ENCODE peak calls at places on chromosome 16, in five cellular contexts. One of them, this sample, is unnamed.

GRCh38 chr16:528111-529011 is 849 bp downstream of the CAPN15 start:
- DNase-seq in stimulated activated CD8-positive, alpha-beta memory T cell treated with anti-CD3 and anti-CD28 coated beads, Interleukin-4, amount 100 ng/mL, for 4 hours: no peak
- DNase-seq in AG09319: no peak
- DNase-seq in iris pigment epithelial cell: peak; percentile 73
- DNase-seq in SW480: peak; percentile 70
- DNase-seq in this sample: no peak

GRCh38 chr16:8958344-8958808 is 5.3 kb downstream of the USP7 start:
- DNase-seq in iris pigment epithelial cell: peak; percentile 64
- DNase-seq in SW480: peak; percentile 67
- DNase-seq in AG09319: no peak
- DNase-seq in stimulated activated CD8-positive, alpha-beta memory T cell treated with anti-CD3 and anti-CD28 coated beads, Interleukin-4, amount 100 ng/mL, for 4 hours: no peak
- DNase-seq in this sample: no peak

GRCh38 chr16:1356061-1356900 is 4.5 kb downstream of the GNPTG start:
- DNase-seq in AG09319: no peak
- DNase-seq in iris pigment epithelial cell: no peak
- DNase-seq in stimulated activated CD8-positive, alpha-beta memory T cell treated with anti-CD3 and anti-CD28 coated beads, Interleukin-4, amount 100 ng/mL, for 4 hours: no peak
- DNase-seq in SW480: no peak
- DNase-seq in this sample: no peak

GRCh38 chr16:27098366-27099050 is 31.8 kb downstream of the C16orf82 start:
- DNase-seq in iris pigment epithelial cell: no peak
- DNase-seq in AG09319: no peak
- DNase-seq in stimulated activated CD8-positive, alpha-beta memory T cell treated with anti-CD3 and anti-CD28 coated beads, Interleukin-4, amount 100 ng/mL, for 4 hours: no peak
- DNase-seq in SW480: no peak
- DNase-seq in this sample: no peak

GRCh38 chr16:58516768-58517107 is 1.4 kb downstream of the SETD6 start:
- DNase-seq in stimulated activated CD8-positive, alpha-beta memory T cell treated with anti-CD3 and anti-CD28 coated beads, Interleukin-4, amount 100 ng/mL, for 4 hours: no peak
- DNase-seq in SW480: no peak
- DNase-seq in AG09319: no peak
- DNase-seq in iris pigment epithelial cell: no peak
- DNase-seq in this sample: no peak

GRCh38 chr16:9901-10665 is 43.3 kb downstream of the POLR3K start:
- DNase-seq in iris pigment epithelial cell: no peak
- DNase-seq in SW480: peak; percentile 17
- DNase-seq in stimulated activated CD8-positive, alpha-beta memory T cell treated with anti-CD3 and anti-CD28 coated beads, Interleukin-4, amount 100 ng/mL, for 4 hours: no peak
- DNase-seq in AG09319: no peak
- DNase-seq in this sample: no peak

GRCh38 chr16:8788578-8789172 is 8.8 kb downstream of the TMEM186 start:
- DNase-seq in iris pigment epithelial cell: no peak
- DNase-seq in SW480: peak; percentile 64
- DNase-seq in stimulated activated CD8-positive, alpha-beta memory T cell treated with anti-CD3 and anti-CD28 coated beads, Interleukin-4, amount 100 ng/mL, for 4 hours: no peak
- DNase-seq in AG09319: no peak
- DNase-seq in this sample: peak; percentile 66

GRCh38 chr16:53502331-53503269 is at the start of gene AKTIP:
- DNase-seq in AG09319: no peak
- DNase-seq in iris pigment epithelial cell: peak; percentile 57
- DNase-seq in SW480: peak; percentile 26
- DNase-seq in stimulated activated CD8-positive, alpha-beta memory T cell treated with anti-CD3 and anti-CD28 coated beads, Interleukin-4, amount 100 ng/mL, for 4 hours: no peak
- DNase-seq in this sample: no peak

GRCh38 chr16:74743668-74744299 is 30.8 kb downstream of the FA2H start:
- DNase-seq in AG09319: no peak
- DNase-seq in iris pigment epithelial cell: peak; percentile 65
- DNase-seq in SW480: peak; percentile 83
- DNase-seq in stimulated activated CD8-positive, alpha-beta memory T cell treated with anti-CD3 and anti-CD28 coated beads, Interleukin-4, amount 100 ng/mL, for 4 hours: no peak
- DNase-seq in this sample: peak; percentile 52

GRCh38 chr16:89412811-89413210 is 77.5 kb downstream of the ANKRD11 start:
- DNase-seq in iris pigment epithelial cell: no peak
- DNase-seq in stimulated activated CD8-positive, alpha-beta memory T cell treated with anti-CD3 and anti-CD28 coated beads, Interleukin-4, amount 100 ng/mL, for 4 hours: no peak
- DNase-seq in SW480: no peak
- DNase-seq in AG09319: no peak
- DNase-seq in this sample: peak; percentile 74

GRCh38 chr16:12097523-12098428 is 121.2 kb downstream of the SNX29 start:
- DNase-seq in SW480: no peak
- DNase-seq in stimulated activated CD8-positive, alpha-beta memory T cell treated with anti-CD3 and anti-CD28 coated beads, Interleukin-4, amount 100 ng/mL, for 4 hours: no peak
- DNase-seq in iris pigment epithelial cell: peak; percentile 89
- DNase-seq in AG09319: peak; percentile 76
- DNase-seq in this sample: peak; percentile 98

GRCh38 chr16:64375386-64375980 is 746.4 kb downstream of the CDH11 start:
- DNase-seq in iris pigment epithelial cell: no peak
- DNase-seq in stimulated activated CD8-positive, alpha-beta memory T cell treated with anti-CD3 and anti-CD28 coated beads, Interleukin-4, amount 100 ng/mL, for 4 hours: no peak
- DNase-seq in AG09319: no peak
- DNase-seq in SW480: no peak
- DNase-seq in this sample: no peak

GRCh38 chr16:88879788-88880055 is 13.3 kb upstream of the PABPN1L start:
- DNase-seq in AG09319: no peak
- DNase-seq in SW480: no peak
- DNase-seq in stimulated activated CD8-positive, alpha-beta memory T cell treated with anti-CD3 and anti-CD28 coated beads, Interleukin-4, amount 100 ng/mL, for 4 hours: no peak
- DNase-seq in iris pigment epithelial cell: no peak
- DNase-seq in this sample: no peak